ENCODE peak calls at places on chromosomes 11 and 22, in six cellular contexts. Y is RWPE1; M is AG10803; R is activated CD8-positive, alpha-beta T cell treated with anti-CD3 and anti-CD28 coated beads for 36 hours; T is fibroblast of villous mesenchyme; U is thoracic aorta. J is an unnamed sample.

GRCh38 chr22:44325718-44326548 is 13.2 kb upstream of the SHISAL1 start:
- DNase-seq in R (no peak), U (no peak), Y (no peak), M (peak; percentile 54), T (peak; percentile 64), J (peak; percentile 39)

GRCh38 chr11:45091563-45092392 is 54.7 kb upstream of the PRDM11 start:
- DNase-seq in M (peak; percentile 77), T (peak; percentile 18), Y (no peak), R (no peak), U (no peak), J (no peak)

GRCh38 chr11:115717215-115717584 is 213.0 kb upstream of the CADM1 start:
- DNase-seq in R (no peak), U (no peak), Y (no peak), T (no peak), M (no peak), J (no peak)

GRCh38 chr11:123654566-123655081 is at the start of gene SCN3B:
- DNase-seq in Y (peak; percentile 84), T (peak; percentile 41), M (peak; percentile 39), R (peak; percentile 13), U (no peak), J (peak; percentile 91)

GRCh38 chr11:33620423-33621120 is 80.1 kb downstream of the C11orf91 start:
- DNase-seq in R (no peak), T (no peak), M (peak; percentile 49), U (no peak), Y (no peak), J (peak; percentile 61)

GRCh38 chr22:40247976-40248375 is 70.3 kb downstream of the TNRC6B start:
- DNase-seq in Y (no peak), U (no peak), M (no peak), T (no peak), R (peak; percentile 84), J (no peak)

GRCh38 chr11:118618991-118619375 is 11.6 kb downstream of the PHLDB1 start:
- DNase-seq in U (no peak), Y (no peak), M (peak; percentile 92), R (no peak), T (peak; percentile 88), J (no peak)

GRCh38 chr11:121040614-121041002 is 16.7 kb downstream of the TBCEL start:
- DNase-seq in T (no peak), R (no peak), Y (no peak), U (no peak), M (no peak), J (no peak)

GRCh38 chr11:12270215-12270797 is 107.1 kb upstream of the PARVA start:
- DNase-seq in Y (no peak), M (no peak), R (no peak), U (no peak), T (peak; percentile 18), J (no peak)

GRCh38 chr11:18802381-18803257 is 11.0 kb upstream of the PTPN5 start:
- DNase-seq in T (peak; percentile 71), Y (peak; percentile 59), U (no peak), M (peak; percentile 75), R (peak; percentile 66), J (peak; percentile 72)

GRCh38 chr11:96314326-96315050 is 28.5 kb downstream of the MAML2 start:
- DNase-seq in U (no peak), R (peak; percentile 31), M (peak; percentile 83), Y (peak; percentile 42), T (peak; percentile 47), J (no peak)

GRCh38 chr11:328012-328411 is 7.4 kb upstream of the IFITM3 start:
- DNase-seq in T (no peak), R (no peak), Y (no peak), M (no peak), U (no peak), J (no peak)

GRCh38 chr11:95563173-95563572 is 226.4 kb downstream of the FAM76B start:
- DNase-seq in U (no peak), R (no peak), Y (no peak), M (peak; percentile 56), T (no peak), J (no peak)

GRCh38 chr11:75547617-75548054 is 14.4 kb upstream of the SERPINH1 start:
- DNase-seq in Y (peak; percentile 78), U (no peak), M (peak; percentile 56), R (peak; percentile 66), T (peak; percentile 76), J (peak; percentile 65)

GRCh38 chr11:95886462-95886861 is 37.4 kb downstream of the MTMR2 start:
- DNase-seq in R (no peak), Y (no peak), U (no peak), M (no peak), T (no peak), J (no peak)

GRCh38 chr11:112174789-112175595 is at the start of gene BCO2:
- DNase-seq in T (peak; percentile 93), R (peak; percentile 72), U (peak; percentile 54), Y (peak; percentile 72), M (peak; percentile 67), J (peak; percentile 77)

GRCh38 chr11:93073508-93074280 is 104.2 kb downstream of the MTNR1B start:
- DNase-seq in M (no peak), Y (no peak), T (no peak), R (no peak), U (no peak), J (no peak)

GRCh38 chr22:38262051-38262795 is 10.6 kb downstream of the TMEM184B start:
- DNase-seq in Y (no peak), M (no peak), U (no peak), R (peak; percentile 73), T (peak; percentile 60), J (no peak)

GRCh38 chr11:120652705-120653335 is 141.3 kb downstream of the GRIK4 start:
- DNase-seq in U (no peak), Y (no peak), T (peak; percentile 11), M (no peak), R (peak; percentile 23), J (peak; percentile 32)

GRCh38 chr11:130451261-130452019 is 3.0 kb downstream of the ADAMTS15 start:
- DNase-seq in R (no peak), Y (no peak), M (no peak), U (no peak), T (peak; percentile 27), J (peak; percentile 62)

GRCh38 chr11:326842-327580 is 6.4 kb upstream of the IFITM3 start:
- DNase-seq in R (peak; percentile 94), M (no peak), Y (no peak), T (peak; percentile 74), U (peak; percentile 38), J (no peak)

GRCh38 chr11:235180-235997 is 753 bp downstream of the SIRT3 start:
- DNase-seq in Y (peak; percentile 24), M (no peak), R (peak; percentile 91), U (no peak), T (peak; percentile 48), J (peak; percentile 42)

GRCh38 chr11:12075291-12075690 is 35.1 kb upstream of the MICAL2 start:
- DNase-seq in Y (no peak), R (no peak), M (no peak), T (no peak), U (no peak), J (no peak)

GRCh38 chr22:24707477-24707816 is 67.1 kb downstream of the PIWIL3 start:
- DNase-seq in R (no peak), T (no peak), M (no peak), Y (no peak), U (no peak), J (no peak)
- TF ChIP-seq CTCF in R (no peak), T (no peak), M (no peak), Y (no peak), U (no peak), J (no peak)

DNA sequence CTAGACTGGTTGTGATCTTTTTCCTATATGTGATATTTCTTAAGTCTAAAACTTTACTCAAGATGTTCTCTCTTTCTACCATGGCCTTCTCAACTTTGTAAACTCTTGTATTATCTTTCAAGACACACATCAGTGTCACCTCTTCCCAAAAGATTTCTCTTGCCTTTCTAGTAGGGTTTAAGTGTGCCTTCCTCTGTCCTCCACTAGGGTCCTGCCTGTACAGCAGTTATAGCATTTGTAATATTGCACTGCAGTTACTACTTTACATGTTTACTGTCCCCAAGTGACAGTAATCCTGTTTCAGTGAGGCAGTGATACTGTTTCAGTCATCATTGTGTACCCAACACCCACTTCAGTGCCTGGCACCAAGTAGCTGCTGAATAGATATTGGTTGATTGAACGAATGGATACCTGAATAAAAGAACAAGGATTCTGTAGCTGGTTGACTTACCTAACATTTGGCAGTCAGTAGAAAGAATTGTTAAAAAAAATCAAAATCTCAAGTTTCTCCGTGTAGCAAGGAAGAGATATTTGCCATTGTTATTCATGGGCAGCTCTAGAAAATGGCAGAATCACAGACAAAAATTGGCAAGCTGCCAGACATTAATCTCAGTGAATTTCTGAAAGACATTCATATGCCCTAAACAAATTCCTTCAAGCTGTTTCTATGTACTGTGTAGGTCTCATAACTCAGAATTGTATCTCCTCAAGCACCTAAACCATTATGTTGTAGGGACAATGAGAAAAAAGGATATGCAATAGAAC is 79.4 kb downstream of the RBMXL2 start:
- DNase-seq in T (no peak), Y (no peak), R (no peak), U (no peak), M (no peak), J (peak; percentile 1)
- TF ChIP-seq CTCF in T (peak; percentile 5), Y (no peak), R (no peak), U (no peak), M (no peak), J (peak; percentile 13)

DNA sequence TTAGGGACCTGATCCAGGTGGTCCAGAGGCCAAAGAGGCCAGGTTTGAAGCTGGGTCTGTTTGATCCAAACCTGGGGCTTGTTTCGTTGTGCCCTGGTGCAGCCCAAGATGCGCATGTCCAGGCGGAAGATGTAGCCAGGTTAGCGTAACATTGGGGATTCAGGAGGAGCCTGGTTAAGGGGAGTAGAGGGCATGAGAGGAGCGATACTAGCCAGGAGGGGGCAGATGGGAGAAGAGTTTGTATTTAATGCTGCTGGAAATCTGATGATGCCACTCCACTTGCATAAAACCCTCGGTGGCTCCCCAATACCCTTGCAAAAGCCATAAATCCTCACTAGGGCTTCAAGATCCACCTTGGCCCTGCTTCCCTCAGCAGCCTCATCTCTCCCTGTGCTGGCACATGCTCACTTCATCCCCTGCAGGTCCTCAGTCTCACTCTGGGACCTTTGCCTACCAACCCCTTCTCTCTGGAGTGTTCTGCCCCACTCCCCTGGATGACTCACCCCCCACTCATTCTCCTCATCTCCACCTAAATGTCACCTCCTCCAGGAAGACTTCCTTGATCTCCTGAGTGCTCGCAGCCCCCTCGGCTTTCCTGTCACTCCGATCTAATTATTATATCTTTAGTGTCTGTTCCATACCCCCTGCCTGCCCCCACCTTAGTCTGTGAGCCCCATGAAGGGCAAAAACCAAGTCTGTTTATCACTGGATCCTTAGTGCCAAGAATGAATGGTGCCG is 95.9 kb downstream of the MIAT start:
- DNase-seq in R (no peak), U (no peak), M (no peak), Y (no peak), T (no peak), J (no peak)
- TF ChIP-seq CTCF in R (no peak), U (no peak), M (peak; percentile 11), Y (no peak), T (peak; percentile 17), J (no peak)

DNA sequence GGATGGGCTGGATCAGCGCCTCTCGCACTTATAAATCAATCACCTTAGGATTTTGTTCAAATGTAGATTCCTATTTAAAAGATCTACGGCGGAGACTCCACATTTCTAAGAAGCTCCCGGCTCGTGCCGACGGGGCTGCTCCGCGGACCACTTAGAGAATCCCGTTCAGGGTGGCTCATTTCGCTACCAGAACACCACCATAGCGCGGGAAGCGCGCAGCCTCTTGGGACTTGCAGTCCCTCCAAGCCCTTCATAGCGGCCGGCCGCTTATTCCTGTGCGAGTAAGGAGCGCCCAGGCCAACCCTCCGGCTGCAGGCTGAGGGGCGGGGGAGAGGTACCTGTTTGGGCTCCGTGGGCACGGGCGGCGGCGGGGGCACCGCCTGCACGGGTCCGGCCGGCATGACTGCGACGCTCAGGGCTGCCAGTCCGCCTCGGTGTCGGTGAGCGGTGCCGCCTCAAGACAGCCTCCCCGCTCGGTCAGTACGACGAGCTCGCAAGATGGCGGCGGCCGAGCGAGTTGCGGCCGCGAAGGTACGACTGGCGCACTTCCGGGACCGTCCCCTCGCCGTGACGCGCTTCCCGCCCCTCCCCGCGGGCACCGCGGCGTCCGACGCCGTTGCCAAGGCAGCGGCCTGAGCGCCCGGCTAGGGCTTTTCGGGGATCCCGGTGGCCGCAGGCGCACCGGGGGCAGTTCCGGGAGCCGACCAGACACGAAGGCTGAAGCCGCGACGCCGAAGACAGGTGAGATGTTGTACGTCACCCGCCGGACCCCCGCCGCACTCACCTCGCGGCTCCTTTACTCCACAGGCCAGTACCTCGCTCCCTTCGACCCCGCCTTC is at the start of the genes CCDC157 and SF3A1:
- DNase-seq in R (peak; percentile 96), M (peak; percentile 89), T (peak; percentile 94), U (peak; percentile 61), Y (peak; percentile 77), J (peak; percentile 96)
- TF ChIP-seq CTCF in R (no peak), M (no peak), T (no peak), U (no peak), Y (no peak), J (no peak)